ENCODE peak calls at places on chromosomes 13 and 19, in four cellular contexts. One of them, this sample, is unnamed.

GRCh38 chr19:16778796-16779411 is 50.3 kb upstream of the SIN3B start:
- DNase-seq in A549: peak; percentile 81
- DNase-seq in SK-N-SH: peak; percentile 52
- DNase-seq in HCT116: peak; percentile 67
- DNase-seq in this sample: peak; percentile 72

GRCh38 chr13:33355470-33355869 is 69.9 kb upstream of the STARD13 start:
- DNase-seq in A549: no peak
- DNase-seq in SK-N-SH: no peak
- DNase-seq in HCT116: no peak
- DNase-seq in this sample: no peak

GRCh38 chr13:74325106-74325505 is 190.9 kb upstream of the KLF12 start:
- DNase-seq in A549: peak; percentile 11
- DNase-seq in SK-N-SH: peak; percentile 39
- DNase-seq in HCT116: no peak
- DNase-seq in this sample: no peak

GRCh38 chr13:73941752-73942151 is 192.5 kb downstream of the KLF12 start:
- DNase-seq in A549: no peak
- DNase-seq in SK-N-SH: no peak
- DNase-seq in HCT116: no peak
- DNase-seq in this sample: no peak

GRCh38 chr13:50392977-50393376 is 377.7 kb downstream of the KCNRG start:
- DNase-seq in A549: no peak
- DNase-seq in SK-N-SH: no peak
- DNase-seq in HCT116: no peak
- DNase-seq in this sample: no peak

GRCh38 chr13:103040006-103040405 is 26.2 kb downstream of the SLC10A2 start:
- DNase-seq in A549: no peak
- DNase-seq in SK-N-SH: no peak
- DNase-seq in HCT116: no peak
- DNase-seq in this sample: no peak

GRCh38 chr13:41495044-41495443 is 37.7 kb downstream of the RGCC start:
- DNase-seq in A549: no peak
- DNase-seq in SK-N-SH: no peak
- DNase-seq in HCT116: no peak
- DNase-seq in this sample: no peak

GRCh38 chr13:90416519-90416918 is 931.0 kb upstream of the MIR17HG start:
- DNase-seq in A549: no peak
- DNase-seq in SK-N-SH: no peak
- DNase-seq in HCT116: no peak
- DNase-seq in this sample: no peak

GRCh38 chr19:4016903-4017638 is 9.5 kb downstream of the PIAS4 start:
- DNase-seq in A549: no peak
- DNase-seq in SK-N-SH: no peak
- DNase-seq in HCT116: no peak
- DNase-seq in this sample: no peak

GRCh38 chr19:2917275-2918184 is 16.8 kb downstream of the ZNF57 start:
- DNase-seq in A549: no peak
- DNase-seq in SK-N-SH: no peak
- DNase-seq in HCT116: no peak
- DNase-seq in this sample: no peak

GRCh38 chr19:6577410-6578125 is 13.4 kb downstream of the CD70 start:
- DNase-seq in A549: peak; percentile 66
- DNase-seq in SK-N-SH: no peak
- DNase-seq in HCT116: no peak
- DNase-seq in this sample: no peak

GRCh38 chr13:114230117-114230516 is 4.6 kb upstream of the CDC16 start:
- DNase-seq in A549: no peak
- DNase-seq in SK-N-SH: no peak
- DNase-seq in HCT116: no peak
- DNase-seq in this sample: no peak

GRCh38 chr19:3509566-3509989 is 3.5 kb downstream of the FZR1 start:
- DNase-seq in A549: no peak
- DNase-seq in SK-N-SH: no peak
- DNase-seq in HCT116: no peak
- DNase-seq in this sample: no peak

GRCh38 chr13:43095771-43096719 is 72.7 kb downstream of the DNAJC15 start:
- DNase-seq in A549: no peak
- DNase-seq in SK-N-SH: no peak
- DNase-seq in HCT116: no peak
- DNase-seq in this sample: no peak

GRCh38 chr13:52650731-52651130 is 1.9 kb upstream of the SUGT1 start:
- DNase-seq in A549: no peak
- DNase-seq in SK-N-SH: no peak
- DNase-seq in HCT116: no peak
- DNase-seq in this sample: no peak

GRCh38 chr19:5288347-5288739 is 52.3 kb downstream of the PTPRS start:
- DNase-seq in A549: no peak
- DNase-seq in SK-N-SH: peak; percentile 30
- DNase-seq in HCT116: no peak
- DNase-seq in this sample: no peak

GRCh38 chr13:40585911-40586471 is 80.5 kb downstream of the FOXO1 start:
- DNase-seq in A549: no peak
- DNase-seq in SK-N-SH: no peak
- DNase-seq in HCT116: no peak
- DNase-seq in this sample: no peak

GRCh38 chr13:97249093-97249787 is 27.1 kb downstream of the MBNL2 start:
- DNase-seq in A549: no peak
- DNase-seq in SK-N-SH: no peak
- DNase-seq in HCT116: no peak
- DNase-seq in this sample: no peak

GRCh38 chr13:106029901-106030300 is 505.6 kb downstream of the EFNB2 start:
- DNase-seq in A549: no peak
- DNase-seq in SK-N-SH: no peak
- DNase-seq in HCT116: no peak
- DNase-seq in this sample: no peak

GRCh38 chr19:45215391-45216191 is 29.6 kb downstream of the EXOC3L2 start:
- DNase-seq in A549: no peak
- DNase-seq in SK-N-SH: peak; percentile 72
- DNase-seq in HCT116: no peak
- DNase-seq in this sample: no peak
- H3K4me3 ChIP-seq in A549: no peak overlapping the region
- H3K4me3 ChIP-seq in SK-N-SH: peak overlapping the region; percentile 24
- H3K4me3 ChIP-seq in HCT116: no peak overlapping the region
- H3K4me3 ChIP-seq in this sample: no peak overlapping the region

GRCh38 chr13:21584973-21585592 is 18.9 kb downstream of the MICU2 start:
- DNase-seq in A549: no peak
- DNase-seq in SK-N-SH: no peak
- DNase-seq in HCT116: no peak
- DNase-seq in this sample: no peak
- TF ChIP-seq REST in A549: no peak
- TF ChIP-seq REST in SK-N-SH: no peak
- TF ChIP-seq REST in HCT116: no peak
- TF ChIP-seq REST in this sample: no peak

GRCh38 chr13:27449936-27450828 is at the start of gene MTIF3:
- DNase-seq in A549: peak; percentile 94
- DNase-seq in SK-N-SH: peak; percentile 93
- DNase-seq in HCT116: peak; percentile 95
- DNase-seq in this sample: peak; percentile 71

GRCh38 chr13:27450921-27451461 is 627 bp upstream of the MTIF3 start:
- DNase-seq in A549: peak; percentile 25
- DNase-seq in SK-N-SH: peak; percentile 54
- DNase-seq in HCT116: peak; percentile 55
- DNase-seq in this sample: no peak

GRCh38 chr13:27455331-27455855 is 5.0 kb upstream of the MTIF3 start:
- DNase-seq in A549: no peak
- DNase-seq in SK-N-SH: no peak
- DNase-seq in HCT116: no peak
- DNase-seq in this sample: no peak
- H3K4me3 ChIP-seq in A549: no peak overlapping the region
- H3K4me3 ChIP-seq in SK-N-SH: peak overlapping the region; percentile 6
- H3K4me3 ChIP-seq in HCT116: no peak overlapping the region
- H3K4me3 ChIP-seq in this sample: peak overlapping the region; percentile 15

GRCh38 chr19:18373892-18374629 is 11.9 kb upstream of the GDF15 start:
- DNase-seq in A549: peak; percentile 94
- DNase-seq in SK-N-SH: peak; percentile 64
- DNase-seq in HCT116: peak; percentile 94
- DNase-seq in this sample: no peak
- TF ChIP-seq REST in A549: no peak
- TF ChIP-seq REST in SK-N-SH: peak; percentile 51
- TF ChIP-seq REST in HCT116: no peak
- TF ChIP-seq REST in this sample: no peak

DNA sequence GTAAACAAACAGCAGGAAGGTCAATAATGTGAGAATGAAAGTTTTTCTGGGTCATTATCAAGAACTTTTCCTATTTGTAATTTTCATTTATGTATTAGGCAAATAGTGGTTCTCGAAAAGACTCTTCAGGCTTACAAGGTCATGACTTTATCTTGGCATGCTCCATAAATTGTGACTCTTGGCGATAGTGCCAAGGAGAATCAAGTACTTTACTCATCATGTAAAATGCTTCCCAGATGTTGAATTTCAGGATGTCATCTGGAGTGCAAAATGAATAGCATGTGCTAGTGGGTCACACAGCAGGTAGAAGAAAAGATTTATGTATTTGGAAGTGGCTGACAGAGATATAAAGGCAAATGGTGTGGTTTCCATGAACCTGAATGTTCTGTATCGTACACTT is 1492.7 kb upstream of the PCDH20 start:
- DNase-seq in A549: no peak
- DNase-seq in SK-N-SH: no peak
- DNase-seq in HCT116: no peak
- DNase-seq in this sample: no peak
- H3K4me3 ChIP-seq in A549: no peak overlapping the region
- H3K4me3 ChIP-seq in SK-N-SH: no peak overlapping the region
- H3K4me3 ChIP-seq in HCT116: no peak overlapping the region
- H3K4me3 ChIP-seq in this sample: no peak overlapping the region

DNA sequence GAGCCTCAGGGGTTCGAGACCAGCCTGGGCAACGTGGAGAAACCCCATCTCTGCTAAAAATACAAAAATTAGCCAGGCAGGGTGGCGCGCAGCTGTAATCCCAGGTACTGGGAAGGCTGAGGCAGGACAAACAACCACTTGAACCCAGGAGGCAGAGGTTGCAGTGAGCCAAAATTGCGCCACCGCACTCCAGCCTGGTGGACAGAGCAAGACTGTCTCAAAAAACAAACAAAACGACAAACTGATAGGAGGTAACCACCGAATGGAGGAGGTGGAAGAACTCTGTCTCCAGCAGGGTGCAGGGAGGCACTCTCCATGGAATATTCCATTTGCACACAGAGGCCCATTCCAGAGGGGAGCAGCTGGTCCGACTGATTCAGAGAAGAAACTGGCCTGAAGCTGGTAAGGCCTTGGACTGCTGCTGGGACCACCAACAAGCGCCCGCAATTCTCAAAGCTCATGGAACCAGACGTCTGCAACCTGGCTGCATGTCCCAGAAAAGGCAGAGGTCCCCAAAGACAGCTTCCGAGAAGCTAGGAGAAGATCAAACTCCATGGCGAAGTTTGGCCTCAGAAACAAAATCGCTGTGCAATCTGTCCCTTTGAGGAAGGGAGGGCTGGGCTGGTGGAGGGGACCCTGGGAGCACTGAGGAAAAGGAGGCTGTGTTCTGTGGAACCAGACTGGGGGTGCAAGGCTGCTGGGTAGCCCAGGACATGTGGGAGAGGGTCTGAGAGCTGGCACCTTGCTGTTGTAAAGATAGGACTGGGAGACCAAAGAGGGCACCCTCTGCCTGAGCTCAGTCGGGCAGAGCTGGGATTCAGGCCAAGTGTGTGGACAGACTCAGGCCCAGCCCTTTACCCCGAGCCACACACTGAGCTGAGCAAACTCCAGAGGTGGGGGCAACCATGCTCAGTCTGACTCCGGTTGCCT is 35.2 kb downstream of the SLC25A42 start:
- DNase-seq in A549: no peak
- DNase-seq in SK-N-SH: no peak
- DNase-seq in HCT116: no peak
- DNase-seq in this sample: no peak
- TF ChIP-seq REST in A549: no peak
- TF ChIP-seq REST in SK-N-SH: no peak
- TF ChIP-seq REST in HCT116: no peak
- TF ChIP-seq REST in this sample: no peak

GRCh38 chr19:18192673-18193387 is at the start of gene MPV17L2:
- DNase-seq in A549: peak; percentile 99
- DNase-seq in SK-N-SH: peak; percentile 93
- DNase-seq in HCT116: peak; percentile 100
- DNase-seq in this sample: peak; percentile 97

GRCh38 chr19:18193388-18194207 is 580 bp downstream of the MPV17L2 start:
- DNase-seq in A549: no peak
- DNase-seq in SK-N-SH: no peak
- DNase-seq in HCT116: no peak
- DNase-seq in this sample: no peak

GRCh38 chr19:18196511-18196845 is 3.5 kb downstream of the MPV17L2 start:
- DNase-seq in A549: no peak
- DNase-seq in SK-N-SH: no peak
- DNase-seq in HCT116: no peak
- DNase-seq in this sample: no peak

GRCh38 chr19:18194208-18194530 is 1.2 kb downstream of the MPV17L2 start:
- DNase-seq in A549: no peak
- DNase-seq in SK-N-SH: no peak
- DNase-seq in HCT116: no peak
- DNase-seq in this sample: no peak

DNA sequence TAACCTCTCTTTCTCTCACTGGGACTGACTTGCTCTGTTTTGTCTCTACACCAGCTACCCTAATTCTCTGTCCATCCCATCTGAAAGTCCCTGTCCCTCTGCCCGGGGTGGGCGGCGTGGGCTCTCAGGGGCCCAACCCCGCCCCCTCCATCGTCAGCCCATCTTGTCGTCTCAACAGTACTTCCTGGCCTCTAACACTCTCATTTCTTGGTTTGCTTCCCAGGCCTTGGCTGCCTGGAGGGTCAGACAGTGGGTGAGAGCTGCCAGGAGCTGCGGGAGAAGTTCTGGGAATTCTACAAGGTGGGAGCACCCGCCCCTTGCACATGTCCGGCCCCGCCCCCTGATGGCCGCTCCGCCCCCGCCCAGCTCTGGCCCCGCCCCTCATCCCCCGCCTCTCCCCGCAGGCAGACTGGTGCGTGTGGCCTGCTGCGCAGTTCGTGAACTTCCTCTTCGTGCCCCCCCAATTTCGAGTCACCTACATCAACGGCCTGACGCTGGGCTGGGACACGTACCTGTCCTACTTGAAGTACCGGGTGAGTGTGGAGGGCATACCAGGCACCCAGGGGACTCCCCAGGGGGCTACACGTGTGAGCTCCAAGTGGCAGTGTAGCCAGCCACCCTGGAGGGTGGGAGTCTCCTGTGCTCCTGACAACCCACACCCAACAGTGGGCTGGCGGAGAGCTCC is 1.7 kb downstream of the MPV17L2 start:
- DNase-seq in A549: no peak
- DNase-seq in SK-N-SH: peak; percentile 88
- DNase-seq in HCT116: no peak
- DNase-seq in this sample: no peak
- H3K4me3 ChIP-seq in A549: no peak overlapping the region
- H3K4me3 ChIP-seq in SK-N-SH: peak overlapping the region; percentile 72
- H3K4me3 ChIP-seq in HCT116: peak overlapping the region; percentile 90
- H3K4me3 ChIP-seq in this sample: peak overlapping the region; percentile 73

GRCh38 chr19:49869484-49870308 is 2.3 kb upstream of the PNKP start:
- DNase-seq in A549: peak; percentile 100
- DNase-seq in SK-N-SH: peak; percentile 90
- DNase-seq in HCT116: peak; percentile 100
- DNase-seq in this sample: peak; percentile 97
- TF ChIP-seq REST in A549: no peak
- TF ChIP-seq REST in SK-N-SH: no peak
- TF ChIP-seq REST in HCT116: no peak
- TF ChIP-seq REST in this sample: no peak

GRCh38 chr13:112751617-112752016 is 61.8 kb downstream of the ATP11A start:
- DNase-seq in A549: no peak
- DNase-seq in SK-N-SH: no peak
- DNase-seq in HCT116: no peak
- DNase-seq in this sample: no peak
- H3K4me3 ChIP-seq in A549: no peak overlapping the region
- H3K4me3 ChIP-seq in SK-N-SH: no peak overlapping the region
- H3K4me3 ChIP-seq in HCT116: no peak overlapping the region
- H3K4me3 ChIP-seq in this sample: no peak overlapping the region

This sample was measured in Panc1.